ENCODE peak calls at places on chromosomes 11 and 22, in six cellular contexts. T is T follicular helper cell; R is stimulated activated CD4-positive, alpha-beta T cell treated with anti-CD3 and anti-CD28 coated beads, Interleukin-4, amount 100 ng/mL, for 1 hour; S is ACHN; M is RWPE1; O is KG1. D is an unnamed sample.

GRCh38 chr11:520428-521178 is 13.6 kb upstream of the RNH1 start:
- DNase-seq in T (no peak), R (no peak), S (no peak), M (no peak), O (no peak), D (no peak)

GRCh38 chr11:61567286-61568061 is 13.4 kb downstream of the SYT7 start:
- DNase-seq in T (peak), R (peak), S (peak), M (peak), O (peak), D (peak)

GRCh38 chr22:34072585-34072984 is 152.3 kb upstream of the LARGE1 start:
- DNase-seq in T (no peak), R (no peak), S (no peak), M (no peak), O (no peak), D (no peak)

GRCh38 chr11:35525501-35526175 is at the start of gene PAMR1:
- DNase-seq in T (no peak), R (no peak), S (peak), M (peak), O (no peak), D (peak)

GRCh38 chr11:13074714-13075464 is 65.8 kb downstream of the RASSF10 start:
- DNase-seq in T (no peak), R (no peak), S (no peak), M (no peak), O (no peak), D (no peak)

GRCh38 chr11:126079640-126080205 is 17.1 kb upstream of the CDON start:
- DNase-seq in T (no peak), R (no peak), S (no peak), M (no peak), O (no peak), D (no peak)

GRCh38 chr11:120651396-120651795 is 139.8 kb downstream of the GRIK4 start:
- DNase-seq in T (no peak), R (no peak), S (no peak), M (no peak), O (no peak), D (no peak)

GRCh38 chr11:81449588-81450155 is 1284.0 kb downstream of the FAM181B start:
- DNase-seq in T (no peak), R (no peak), S (no peak), M (no peak), O (no peak), D (no peak)

GRCh38 chr11:120068114-120068573 is 69.8 kb downstream of the TRIM29 start:
- DNase-seq in T (no peak), R (no peak), S (no peak), M (no peak), O (no peak), D (no peak)

D was measured in endothelial cell.